ENCODE peak calls at places on chromosomes 7 and 10, in eight cellular contexts. X, Q, I, C, P, B, U and G are unnamed samples.

GRCh38 chr7:2628137-2628482 is 3.7 kb upstream of the TTYH3 start:
- DNase-seq in U (no peak), X (no peak), B (no peak), I (no peak), C (no peak), Q (no peak), P (no peak), G (no peak)

GRCh38 chr7:7486362-7486761 is 49.3 kb downstream of the COL28A1 start:
- DNase-seq in X (no peak), I (no peak), C (no peak), U (no peak), P (no peak), B (no peak), Q (no peak), G (no peak)

GRCh38 chr7:100768784-100769183 is 35.4 kb downstream of the ZAN start:
- DNase-seq in X (no peak), I (no peak), P (no peak), B (no peak), U (no peak), C (no peak), Q (no peak), G (no peak)

GRCh38 chr10:97332586-97333350 is 1.8 kb downstream of the FRAT2 start:
- DNase-seq in B (peak; percentile 71), U (peak; percentile 62), Q (peak; percentile 50), I (no peak), C (peak; percentile 89), P (no peak), X (peak; percentile 31), G (peak; percentile 97)

GRCh38 chr10:108404155-108404554 is 1239.6 kb upstream of the SORCS1 start:
- DNase-seq in X (no peak), Q (no peak), B (no peak), I (no peak), U (no peak), P (no peak), C (no peak), G (no peak)

GRCh38 chr7:2138146-2138765 is 94.5 kb downstream of the MAD1L1 start:
- DNase-seq in I (no peak), C (no peak), Q (no peak), X (no peak), P (peak; percentile 25), B (no peak), U (peak; percentile 65), G (no peak)

GRCh38 chr10:51986531-51986930 is 287.1 kb upstream of the CSTF2T start:
- DNase-seq in P (no peak), I (no peak), Q (no peak), X (no peak), U (no peak), C (no peak), B (no peak), G (no peak)

GRCh38 chr10:121096617-121097431 is 245.7 kb downstream of the WDR11 start:
- DNase-seq in P (no peak), C (peak; percentile 89), B (no peak), Q (peak; percentile 87), I (no peak), X (no peak), U (peak; percentile 93), G (no peak)

GRCh38 chr7:136117539-136117938 is 140.4 kb upstream of the MTPN start:
- DNase-seq in B (no peak), Q (no peak), I (no peak), X (no peak), C (no peak), P (no peak), U (no peak), G (no peak)

GRCh38 chr7:30846378-30846777 is 65.3 kb upstream of the AQP1 start:
- DNase-seq in B (peak; percentile 80), Q (no peak), X (no peak), C (no peak), I (no peak), P (no peak), U (no peak), G (peak; percentile 39)

GRCh38 chr10:101771380-101771779 is 4.5 kb downstream of the FGF8 start:
- DNase-seq in C (no peak), P (no peak), B (no peak), I (no peak), X (no peak), Q (no peak), U (no peak), G (no peak)

GRCh38 chr7:27423290-27423689 is 180.7 kb downstream of the EVX1 start:
- DNase-seq in U (no peak), P (no peak), X (no peak), I (no peak), Q (no peak), C (no peak), B (no peak), G (no peak)

GRCh38 chr7:3552499-3552898 is 251.4 kb downstream of the SDK1 start:
- DNase-seq in Q (no peak), I (no peak), C (no peak), X (no peak), B (no peak), U (no peak), P (no peak), G (no peak)

GRCh38 chr10:127942811-127943210 is 35.9 kb downstream of the PTPRE start:
- DNase-seq in B (no peak), P (no peak), I (no peak), X (no peak), C (no peak), U (no peak), Q (no peak), G (no peak)

DNA sequence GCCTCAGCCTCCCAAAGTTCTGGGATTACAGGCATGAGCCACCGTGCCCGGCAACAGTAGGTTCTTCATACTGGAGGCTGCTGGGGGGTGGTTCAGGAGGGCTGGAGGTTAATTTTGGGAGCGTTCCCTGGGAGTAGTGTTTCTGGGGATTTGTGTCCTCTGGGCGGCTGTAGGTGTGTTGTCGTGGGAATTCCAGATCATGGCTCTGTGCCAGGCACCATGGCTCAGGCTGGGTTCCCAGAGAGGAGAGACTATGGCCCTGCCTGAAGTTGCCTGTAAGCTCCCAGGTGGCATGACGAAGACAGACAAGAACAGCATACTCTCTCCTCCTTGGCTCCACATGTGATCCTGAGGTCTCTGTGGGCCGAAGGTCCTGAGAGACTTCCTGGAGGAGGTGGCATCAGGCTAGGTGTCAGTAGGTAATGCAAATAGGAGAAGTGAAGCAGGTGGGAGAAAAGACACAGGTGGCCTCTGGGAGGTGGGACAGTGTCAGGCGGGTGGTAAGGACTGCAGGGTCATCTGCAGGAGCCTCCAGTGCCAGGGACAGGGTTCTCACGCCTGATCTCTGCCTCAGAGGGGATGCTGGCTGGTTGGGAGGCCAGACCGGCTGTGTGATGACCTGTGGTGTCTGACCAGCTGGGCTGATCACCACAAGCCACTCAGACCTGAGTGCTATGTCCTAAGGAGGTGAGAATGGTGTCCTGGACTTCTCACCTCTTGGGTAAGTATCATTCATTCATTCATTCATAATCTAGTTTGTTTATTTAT is 18.7 kb downstream of the CLIP2 start:
- DNase-seq in Q (no peak), U (no peak), C (no peak), P (no peak), B (no peak), X (no peak), I (no peak), G (peak; percentile 53)
- H3K4me1 ChIP-seq in Q (no peaks in the 10 kb centered on the region), U (no peaks in the 10 kb centered on the region), C (no peaks in the 10 kb centered on the region), P (peaks cover 14% of the 10 kb centered on the region), B (peaks cover 10% of the 10 kb centered on the region), X (peaks cover 10% of the 10 kb centered on the region), I (peaks cover 13% of the 10 kb centered on the region), G (peaks cover 15% of the 10 kb centered on the region)

GRCh38 chr7:6481445-6481844 is 33.7 kb upstream of the DAGLB start:
- DNase-seq in P (no peak), U (no peak), I (no peak), C (no peak), Q (no peak), B (no peak), X (no peak), G (no peak)
- H3K4me3 ChIP-seq in P (no peak overlapping the region), U (no peak overlapping the region), I (no peak overlapping the region), C (no peak overlapping the region), Q (no peak overlapping the region), B (peak overlapping the region; percentile 6), X (no peak overlapping the region), G (peak overlapping the region; percentile 91)

DNA sequence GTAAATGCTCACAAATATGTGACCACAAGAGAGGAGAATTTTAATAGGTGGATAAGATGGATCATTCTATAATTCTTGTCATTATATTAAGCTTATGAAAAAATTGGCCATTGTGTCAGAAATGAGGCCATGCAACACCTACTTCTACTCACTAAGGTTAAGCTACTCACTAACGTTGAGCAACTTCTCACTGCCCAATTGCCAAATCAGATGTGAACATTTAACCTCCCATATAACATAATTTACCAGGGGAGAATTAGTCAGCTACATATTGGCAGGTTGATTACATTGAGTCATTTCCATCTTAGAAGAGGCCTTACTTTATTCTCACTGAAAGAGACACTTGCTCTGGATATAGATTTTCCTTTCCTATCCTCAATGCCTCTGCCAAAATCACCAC is 211.2 kb upstream of the DGKB start:
- DNase-seq in Q (no peak), B (no peak), P (no peak), X (no peak), U (no peak), I (no peak), C (no peak), G (no peak)
- H3K4me1 ChIP-seq in Q (no peaks in the 10 kb centered on the region), B (no peaks in the 10 kb centered on the region), P (no peaks in the 10 kb centered on the region), X (no peaks in the 10 kb centered on the region), U (no peaks in the 10 kb centered on the region), I (no peaks in the 10 kb centered on the region), C (no peaks in the 10 kb centered on the region), G (no peaks in the 10 kb centered on the region)

GRCh38 chr7:156148547-156148946 is 336.3 kb upstream of the SHH start:
- DNase-seq in B (no peak), P (no peak), Q (no peak), U (no peak), C (no peak), I (no peak), X (no peak), G (no peak)
- H3K4me3 ChIP-seq in B (no peak overlapping the region), P (no peak overlapping the region), Q (no peak overlapping the region), U (no peak overlapping the region), C (no peak overlapping the region), I (no peak overlapping the region), X (no peak overlapping the region), G (no peak overlapping the region)

GRCh38 chr7:152430857-152431256 is 4.9 kb downstream of the KMT2C start:
- DNase-seq in I (no peak), U (no peak), X (no peak), Q (no peak), B (no peak), C (no peak), P (no peak), G (no peak)
- H3K4me1 ChIP-seq in I (peaks cover 65% of the 10 kb centered on the region), U (peaks cover 7% of the 10 kb centered on the region), X (peaks cover 76% of the 10 kb centered on the region), Q (peaks cover 4% of the 10 kb centered on the region), B (peaks cover 16% of the 10 kb centered on the region), C (no peaks in the 10 kb centered on the region), P (peaks cover 63% of the 10 kb centered on the region), G (peaks cover 11% of the 10 kb centered on the region)